ENCODE peak calls at places on chromosomes 5 and 9, in eight cellular contexts. M is right lobe of liver, G is RWPE2, K is coronary artery, J is heart left ventricle, O is fibroblast of the aortic adventitia, X is stomach, Y is cardiac fibroblast. E is an unnamed sample.

GRCh38 chr9:33024126-33024965 is 727 bp upstream of the DNAJA1 start:
- DNase-seq in K (no peak), M (no peak), Y (peak), X (no peak), O (peak), J (no peak), G (no peak), E (no peak)

GRCh38 chr5:39513236-39513635 is 88.5 kb upstream of the DAB2 start:
- DNase-seq in O (peak), Y (no peak), K (no peak), X (no peak), M (no peak), G (no peak), J (no peak), E (no peak)

GRCh38 chr5:132069994-132070393 is 3.6 kb upstream of the CSF2 start:
- DNase-seq in M (no peak), Y (no peak), K (no peak), J (no peak), X (no peak), O (no peak), G (no peak), E (no peak)

GRCh38 chr9:123820139-123820538 is 109.8 kb downstream of the DENND1A start:
- DNase-seq in X (no peak), M (no peak), G (no peak), K (no peak), J (no peak), O (no peak), Y (no peak), E (no peak)

GRCh38 chr5:130164966-130165365 is 260.7 kb downstream of the CHSY3 start:
- DNase-seq in X (no peak), J (no peak), O (peak), K (no peak), M (no peak), G (no peak), Y (peak), E (no peak)

GRCh38 chr5:137700282-137700680 is 35.6 kb downstream of the KLHL3 start:
- DNase-seq in X (no peak), Y (peak), O (no peak), K (no peak), M (no peak), J (no peak), G (no peak), E (no peak)

GRCh38 chr5:177133845-177134652 is 476 bp downstream of the NSD1 start:
- DNase-seq in G (peak), O (peak), Y (peak), J (peak), K (no peak), M (peak), X (peak), E (peak)

GRCh38 chr9:72557549-72557948 is 36.1 kb downstream of the TMC1 start:
- DNase-seq in G (peak), X (no peak), K (no peak), M (no peak), O (peak), Y (peak), J (no peak), E (no peak)

GRCh38 chr9:4375424-4376195 is 75.7 kb upstream of the GLIS3 start:
- DNase-seq in J (no peak), G (no peak), O (peak), K (no peak), X (no peak), M (no peak), Y (peak), E (no peak)

GRCh38 chr9:74838351-74838750 is 49.4 kb downstream of the TRPM6 start:
- DNase-seq in G (no peak), J (no peak), X (no peak), Y (no peak), O (peak), K (no peak), M (no peak), E (no peak)

GRCh38 chr5:140965905-140966292 is 377 bp upstream of the PCDHAC2 start:
- DNase-seq in G (no peak), Y (no peak), O (no peak), K (no peak), J (no peak), X (no peak), M (no peak), E (no peak)

GRCh38 chr9:129331772-129332512 is 153.9 kb upstream of the IER5L start:
- DNase-seq in X (no peak), O (peak), M (peak), G (peak), J (no peak), K (no peak), Y (peak), E (no peak)

GRCh38 chr9:82513242-82513750 is 524.7 kb downstream of the SPATA31D1 start:
- DNase-seq in Y (peak), J (no peak), O (peak), G (no peak), X (no peak), K (no peak), M (no peak), E (no peak)

DNA sequence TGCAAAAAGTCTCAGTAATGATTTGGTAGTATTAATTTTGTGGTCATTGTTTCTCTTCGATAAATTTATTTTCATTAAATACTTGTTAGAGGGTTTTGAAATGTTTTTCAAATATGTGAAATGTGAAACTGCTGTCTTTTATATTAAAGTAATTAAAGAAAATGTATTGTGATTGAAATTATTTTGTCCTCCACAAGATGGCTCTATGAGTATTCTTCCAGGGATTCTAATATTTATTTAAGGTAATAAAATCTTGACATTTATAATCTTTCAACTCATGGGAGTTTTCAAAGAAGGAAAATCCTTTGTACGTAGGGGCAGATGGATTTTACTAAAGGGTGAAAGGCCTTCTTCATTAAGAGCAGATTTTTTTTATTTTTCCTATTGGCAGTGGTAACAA is 19.3 kb downstream of the ISOC1 start:
- DNase-seq in J (no peak), M (no peak), O (peak), X (no peak), Y (no peak), K (no peak), G (no peak), E (no peak)
- TF ChIP-seq CTCF in J (no peak), M (peak), O (peak), X (no peak), Y (peak), K (no peak), G (peak), E (peak)

GRCh38 chr5:172452398-172453205 is 1.7 kb downstream of the SH3PXD2B start:
- DNase-seq in M (no peak), K (peak), Y (peak), X (peak), G (peak), O (peak), J (no peak), E (no peak)
- TF ChIP-seq CTCF in M (no peak), K (no peak), Y (no peak), X (no peak), G (no peak), O (no peak), J (no peak), E (no peak)

DNA sequence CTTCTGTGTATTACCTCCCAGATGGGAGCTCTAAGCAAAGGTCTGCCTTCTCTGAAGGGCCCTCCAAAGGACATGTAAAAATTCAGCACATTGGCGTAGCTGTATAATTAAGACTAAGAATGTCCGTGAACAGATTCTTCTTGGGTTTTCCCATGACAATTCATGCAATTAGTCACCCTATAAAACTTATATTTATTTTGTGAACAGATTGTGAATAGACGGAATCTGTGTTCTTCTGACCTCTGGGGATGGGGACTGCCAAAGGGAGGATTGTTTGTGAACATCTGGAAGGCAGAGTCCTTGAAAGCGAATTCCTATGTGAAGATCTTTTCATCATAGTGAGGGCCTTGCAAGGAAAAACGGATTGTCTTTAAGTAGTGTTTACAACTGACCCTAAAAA is 111.3 kb downstream of the EGFLAM start:
- DNase-seq in X (no peak), K (no peak), J (no peak), Y (no peak), G (no peak), M (no peak), O (no peak), E (no peak)
- TF ChIP-seq CTCF in X (no peak), K (no peak), J (no peak), Y (no peak), G (no peak), M (no peak), O (no peak), E (no peak)

GRCh38 chr5:65766159-65766558 is 44.2 kb downstream of the NLN start:
- DNase-seq in X (no peak), Y (no peak), K (no peak), O (no peak), M (no peak), J (no peak), G (no peak), E (no peak)

GRCh38 chr5:65762234-65762633 is 40.2 kb downstream of the NLN start:
- DNase-seq in Y (no peak), O (no peak), K (no peak), J (no peak), M (no peak), G (no peak), X (no peak), E (no peak)

GRCh38 chr5:65758546-65759144 is 36.6 kb downstream of the NLN start:
- DNase-seq in M (no peak), G (no peak), J (no peak), Y (no peak), K (no peak), O (no peak), X (no peak), E (no peak)

GRCh38 chr5:65765582-65765981 is 43.6 kb downstream of the NLN start:
- DNase-seq in G (no peak), Y (no peak), X (no peak), M (no peak), J (no peak), K (no peak), O (no peak), E (no peak)

DNA sequence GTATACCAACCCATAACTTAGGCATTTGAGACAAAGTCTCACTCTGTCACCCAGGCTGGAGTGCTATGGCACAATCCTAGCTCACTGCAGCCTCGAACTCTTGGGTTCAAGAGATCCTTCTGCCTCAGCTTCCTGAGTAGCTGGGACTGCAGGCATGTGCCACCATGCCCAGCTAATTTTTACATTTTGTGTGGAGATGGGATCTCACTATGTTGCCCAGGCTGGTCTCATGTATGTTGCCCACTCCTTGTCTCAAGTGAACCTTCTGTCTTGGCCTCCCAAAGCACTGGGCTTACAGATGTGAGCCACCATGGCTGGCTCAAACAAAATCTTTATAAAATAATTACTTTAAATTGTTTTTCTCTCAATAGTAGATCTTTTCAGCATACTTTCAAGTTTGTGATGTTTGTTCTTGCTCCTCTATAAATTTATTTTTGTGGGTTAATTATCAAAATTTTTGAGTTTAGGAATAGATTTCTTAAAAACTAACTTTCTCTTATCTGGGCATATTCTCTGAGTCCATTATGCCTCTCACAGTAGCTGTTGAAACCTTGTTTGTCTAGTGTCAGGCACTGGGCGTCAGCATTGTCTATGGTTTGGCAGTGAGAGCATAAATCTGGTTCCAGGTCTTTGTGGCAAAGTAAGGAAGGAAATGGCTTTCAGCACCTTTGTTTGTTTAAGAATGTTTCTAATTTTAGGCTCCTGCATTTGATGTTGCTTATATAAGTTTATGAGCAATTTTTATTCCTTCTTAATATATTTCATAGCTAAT is 38.7 kb downstream of the NLN start:
- DNase-seq in X (peak), Y (peak), J (peak), O (peak), M (peak), G (no peak), K (no peak), E (no peak)
- TF ChIP-seq CTCF in X (no peak), Y (peak), J (peak), O (peak), M (peak), G (peak), K (no peak), E (no peak)

GRCh38 chr9:117304613-117305012 is 110.2 kb downstream of the ASTN2 start:
- DNase-seq in X (no peak), O (no peak), Y (no peak), M (no peak), J (no peak), K (no peak), G (no peak), E (no peak)

GRCh38 chr9:117305454-117305853 is 109.4 kb downstream of the ASTN2 start:
- DNase-seq in X (no peak), G (no peak), Y (no peak), K (no peak), J (no peak), M (no peak), O (no peak), E (no peak)

GRCh38 chr9:117300686-117301085 is 114.2 kb downstream of the ASTN2 start:
- DNase-seq in M (no peak), K (no peak), J (no peak), Y (no peak), X (no peak), O (no peak), G (no peak), E (no peak)

GRCh38 chr9:117306032-117306431 is 108.8 kb downstream of the ASTN2 start:
- DNase-seq in X (no peak), G (no peak), Y (no peak), K (no peak), O (no peak), J (no peak), M (no peak), E (no peak)

DNA sequence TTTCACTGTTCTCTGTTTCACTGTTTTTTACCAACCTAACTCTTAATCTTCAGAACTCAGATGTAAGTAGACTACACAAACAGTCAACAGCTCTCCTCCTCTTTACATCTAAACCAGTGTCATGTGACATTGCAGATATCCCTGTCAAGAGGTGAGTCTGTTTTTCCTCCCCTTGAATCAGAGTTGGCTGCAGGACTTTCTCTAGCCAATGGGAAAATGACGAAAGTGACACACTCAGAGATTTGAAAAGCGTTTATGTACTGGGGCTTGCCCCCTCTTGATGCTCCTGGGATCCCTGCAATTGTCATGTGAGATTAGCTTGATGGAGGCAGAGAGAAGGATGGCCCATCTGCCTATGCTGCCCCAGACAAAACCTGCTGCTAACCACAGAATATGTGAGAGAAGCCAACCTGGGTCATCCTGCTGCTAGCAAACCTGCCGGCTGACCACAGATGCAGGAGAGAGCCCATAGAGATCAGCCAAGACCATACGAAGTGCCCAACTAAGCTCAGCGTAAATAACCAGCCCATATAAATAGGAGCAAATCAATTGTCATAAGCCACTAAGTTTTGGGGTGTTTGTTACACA is 111.1 kb downstream of the ASTN2 start:
- DNase-seq in J (no peak), K (no peak), M (no peak), O (no peak), G (no peak), Y (no peak), X (no peak), E (no peak)
- TF ChIP-seq CTCF in J (no peak), K (no peak), M (no peak), O (no peak), G (no peak), Y (no peak), X (no peak), E (no peak)

DNA sequence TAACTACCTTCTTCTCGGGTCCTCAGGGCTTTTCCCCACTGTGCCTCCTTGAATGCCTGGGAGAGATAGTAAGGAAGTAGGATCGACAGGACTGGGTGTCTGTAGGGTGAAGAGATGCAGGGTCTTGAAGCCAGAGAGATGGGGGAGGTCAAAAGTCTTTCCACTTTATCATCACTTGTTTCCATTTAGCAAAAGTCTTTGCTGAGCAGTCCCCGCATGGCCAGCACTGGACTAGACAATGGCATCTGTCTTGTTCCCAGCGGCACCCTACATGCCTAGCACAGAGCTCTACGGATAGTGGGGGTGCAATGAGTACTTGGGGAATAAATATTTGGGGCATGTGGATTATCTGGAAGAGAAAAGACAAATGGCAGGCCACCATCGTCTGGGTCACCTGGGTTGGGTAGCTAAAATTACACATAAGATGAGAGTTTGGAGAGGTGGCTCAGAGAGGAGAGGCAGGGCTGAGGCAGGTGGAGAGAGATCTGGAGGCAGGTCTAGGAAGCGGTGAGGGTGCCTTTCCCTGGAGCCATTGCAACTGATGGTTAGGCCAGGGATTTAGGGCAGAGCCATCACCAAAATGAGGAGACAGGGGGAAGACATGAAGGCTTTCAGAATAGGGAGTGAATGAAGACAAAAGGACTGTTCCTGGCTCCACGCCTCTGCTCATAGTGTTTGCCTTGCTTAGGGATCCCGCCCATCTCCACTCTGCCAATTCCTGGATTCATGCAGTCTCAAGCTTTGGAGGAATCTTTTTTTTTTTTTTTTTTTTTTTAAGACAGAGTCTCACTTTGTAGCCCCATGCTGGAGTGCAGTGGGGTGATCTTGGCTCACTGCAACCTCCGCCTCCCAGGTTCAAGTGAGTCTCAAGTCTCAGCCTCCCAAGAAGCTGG is 250.8 kb upstream of the KLF4 start:
- DNase-seq in M (no peak), X (no peak), Y (peak), O (peak), J (no peak), K (no peak), G (no peak), E (no peak)
- TF ChIP-seq CTCF in M (no peak), X (no peak), Y (no peak), O (no peak), J (no peak), K (no peak), G (no peak), E (no peak)

GRCh38 chr9:135165756-135166519 is 78.5 kb downstream of the OLFM1 start:
- DNase-seq in G (no peak), M (no peak), Y (no peak), X (no peak), O (no peak), J (no peak), K (no peak), E (no peak)

GRCh38 chr9:135165003-135165711 is 77.7 kb downstream of the OLFM1 start:
- DNase-seq in G (no peak), J (no peak), M (no peak), O (no peak), X (no peak), K (no peak), Y (no peak), E (no peak)

GRCh38 chr9:135167356-135167755 is 79.9 kb downstream of the OLFM1 start:
- DNase-seq in G (no peak), J (no peak), K (no peak), O (no peak), Y (no peak), X (no peak), M (no peak), E (no peak)

GRCh38 chr9:135167839-135168378 is 80.4 kb downstream of the OLFM1 start:
- DNase-seq in X (no peak), O (no peak), G (no peak), Y (no peak), M (no peak), J (no peak), K (no peak), E (no peak)

DNA sequence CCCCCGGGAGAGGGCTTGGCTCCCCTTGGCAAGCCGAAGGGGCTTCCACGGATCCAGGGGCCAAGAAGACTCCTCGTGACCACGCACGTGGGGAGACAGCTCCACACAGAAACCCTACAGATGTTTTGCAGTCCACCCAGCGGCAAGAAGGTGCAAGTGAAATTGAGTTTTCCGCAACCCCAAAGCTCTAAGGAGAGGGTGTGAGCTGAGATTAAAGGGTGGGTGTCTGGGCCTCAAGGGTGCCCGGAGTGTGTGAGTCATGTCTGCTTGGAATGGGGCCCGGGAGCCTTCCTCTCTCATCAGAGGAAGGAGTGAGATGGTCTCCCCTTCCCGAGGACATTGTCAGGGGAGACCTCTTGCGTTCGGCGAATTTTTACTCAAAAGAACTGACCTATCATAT is 79.1 kb downstream of the OLFM1 start:
- DNase-seq in G (no peak), X (no peak), M (no peak), K (no peak), Y (no peak), J (no peak), O (no peak), E (no peak)
- TF ChIP-seq CTCF in G (no peak), X (no peak), M (no peak), K (no peak), Y (no peak), J (no peak), O (no peak), E (no peak)

DNA sequence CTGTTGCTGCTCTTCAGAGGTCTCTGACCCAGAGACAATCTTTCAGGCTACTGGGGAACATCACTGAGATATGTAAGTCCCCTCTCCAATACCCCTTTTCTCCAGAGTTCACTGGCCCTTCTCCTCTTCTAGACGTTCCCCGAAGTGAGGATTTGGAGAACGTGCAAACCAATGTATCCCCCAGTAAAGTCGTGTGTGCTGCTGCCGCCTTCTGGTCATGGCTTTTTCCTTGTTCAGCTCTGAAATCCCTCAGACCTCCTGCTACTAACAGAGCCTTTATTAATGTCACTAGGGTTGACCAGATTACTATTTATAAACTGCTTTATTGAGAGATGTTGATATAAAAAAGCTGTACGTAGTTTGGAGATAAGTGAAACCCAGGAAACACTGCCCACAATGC is 1028.6 kb downstream of the CDH9 start:
- DNase-seq in G (no peak), X (no peak), O (no peak), M (peak), Y (no peak), J (no peak), K (no peak), E (no peak)
- TF ChIP-seq CTCF in G (peak), X (no peak), O (no peak), M (peak), Y (no peak), J (no peak), K (no peak), E (peak)

E was measured in progenitor cell of endocrine pancreas.